ENCODE peak calls at places on chromosomes 6 and 20, in six cellular contexts. X is astrocyte; T is hepatocyte; V is ELR; O is Kasumi-1; M is stimulated activated CD4-positive, alpha-beta T cell treated with anti-CD3 and anti-CD28 coated beads, Interleukin-4, amount 100 ng/mL, for 4 hours. F is an unnamed sample.

GRCh38 chr6:135087403-135087802 is 32.8 kb upstream of the HBS1L start:
- DNase-seq in T (no peak), V (peak; percentile 15), M (no peak), X (no peak), O (peak; percentile 27), F (peak; percentile 53)

GRCh38 chr6:69232506-69233194 is 564.2 kb downstream of the LMBRD1 start:
- DNase-seq in V (peak; percentile 69), X (peak; percentile 47), M (peak; percentile 13), O (peak; percentile 74), T (peak; percentile 90), F (peak; percentile 69)

GRCh38 chr6:97665410-97665809 is 382.4 kb upstream of the MMS22L start:
- DNase-seq in T (no peak), X (no peak), M (no peak), O (no peak), V (no peak), F (no peak)

GRCh38 chr6:43924222-43924702 is 154.3 kb downstream of the VEGFA start:
- DNase-seq in O (no peak), V (peak; percentile 28), M (peak; percentile 26), T (no peak), X (peak; percentile 26), F (peak; percentile 68)

GRCh38 chr6:80789912-80790635 is 683.6 kb downstream of the BCKDHB start:
- DNase-seq in O (no peak), X (no peak), T (no peak), M (no peak), V (no peak), F (no peak)

GRCh38 chr20:62606551-62607201 is 35.6 kb upstream of the SLCO4A1 start:
- DNase-seq in T (no peak), M (no peak), X (no peak), O (no peak), V (peak; percentile 19), F (no peak)

GRCh38 chr6:37438912-37439311 is 5.9 kb downstream of the CMTR1 start:
- DNase-seq in X (no peak), O (no peak), V (no peak), T (no peak), M (no peak), F (no peak)

GRCh38 chr6:32393660-32394420 is 13.1 kb downstream of the BTNL2 start:
- DNase-seq in V (peak; percentile 17), O (no peak), T (peak; percentile 58), M (no peak), X (no peak), F (no peak)

GRCh38 chr6:2866183-2866846 is 24.7 kb upstream of the SERPINB1 start:
- DNase-seq in O (no peak), X (no peak), T (no peak), M (no peak), V (no peak), F (no peak)

GRCh38 chr20:63138855-63139341 is 77.0 kb downstream of the YTHDF1 start:
- DNase-seq in M (no peak), O (no peak), T (no peak), V (peak; percentile 17), X (peak; percentile 69), F (no peak)

GRCh38 chr20:32155017-32155965 is 45.8 kb downstream of the TM9SF4 start:
- DNase-seq in O (peak; percentile 78), X (peak; percentile 62), V (peak; percentile 97), M (peak; percentile 29), T (peak; percentile 71), F (peak; percentile 26)

GRCh38 chr6:30556964-30557682 is at the start of gene PRR3:
- DNase-seq in M (peak; percentile 79), O (peak; percentile 91), X (peak; percentile 77), T (peak; percentile 89), V (peak; percentile 91), F (peak; percentile 87)

GRCh38 chr6:47097092-47097945 is 55.2 kb upstream of the ADGRF1 start:
- DNase-seq in M (peak; percentile 1), T (peak; percentile 87), V (peak; percentile 86), O (peak; percentile 94), X (peak; percentile 57), F (peak; percentile 67)

GRCh38 chr6:41519748-41520699 is 26.2 kb upstream of the FOXP4 start:
- DNase-seq in T (peak; percentile 91), V (no peak), M (no peak), O (no peak), X (no peak), F (no peak)

GRCh38 chr6:162165479-162165878 is 562.1 kb downstream of the PRKN start:
- DNase-seq in O (no peak), M (no peak), X (no peak), T (no peak), V (no peak), F (no peak)

GRCh38 chr20:6612615-6612917 is 154.9 kb upstream of the BMP2 start:
- DNase-seq in X (no peak), T (no peak), O (no peak), V (no peak), M (no peak), F (no peak)

GRCh38 chr6:106519460-106520394 is 109.6 kb downstream of the RTN4IP1 start:
- DNase-seq in M (peak; percentile 54), O (peak; percentile 95), V (peak; percentile 96), X (peak; percentile 98), T (peak; percentile 34), F (peak; percentile 88)

GRCh38 chr20:24617757-24618450 is 148.5 kb downstream of the SYNDIG1 start:
- DNase-seq in X (no peak), T (no peak), M (no peak), V (no peak), O (no peak), F (no peak)

GRCh38 chr6:156821707-156822106 is 44.5 kb downstream of the ARID1B start:
- DNase-seq in M (no peak), X (no peak), O (no peak), V (no peak), T (no peak), F (no peak)

GRCh38 chr6:116392158-116393032 is 21.6 kb downstream of the DSE start:
- DNase-seq in T (no peak), X (peak; percentile 48), V (peak; percentile 53), M (no peak), O (peak; percentile 44), F (no peak)

GRCh38 chr20:57498425-57499400 is 26.2 kb downstream of the CTCFL start:
- DNase-seq in O (peak; percentile 63), M (peak; percentile 30), X (no peak), V (peak; percentile 71), T (peak; percentile 41), F (peak; percentile 61)

GRCh38 chr6:158409451-158409850 is 97.2 kb downstream of the TULP4 start:
- DNase-seq in T (no peak), M (no peak), V (peak; percentile 15), O (peak; percentile 71), X (peak; percentile 91), F (no peak)

GRCh38 chr6:84460491-84460890 is 233.0 kb upstream of the CEP162 start:
- DNase-seq in V (no peak), T (no peak), X (peak; percentile 52), M (no peak), O (no peak), F (no peak)

GRCh38 chr20:41546535-41546934 is 71.6 kb downstream of the CHD6 start:
- DNase-seq in T (no peak), X (no peak), V (no peak), M (no peak), O (no peak), F (no peak)